ENCODE peak calls at places on chromosome 12, in five cellular contexts. K is uterus, E is GM12865, Q is epithelial cell of esophagus, T is lung. U is an unnamed sample.

GRCh38 chr12:75908961-75909699 is 122.4 kb downstream of the PHLDA1 start:
- DNase-seq in K (peak), T (peak), E (no peak), Q (peak), U (no peak)

GRCh38 chr12:131038961-131039360 is 85.3 kb downstream of the ADGRD1 start:
- DNase-seq in K (no peak), T (no peak), Q (no peak), E (no peak), U (no peak)

GRCh38 chr12:131442337-131442918 is 268.5 kb upstream of the SFSWAP start:
- DNase-seq in E (no peak), T (peak), K (no peak), Q (no peak), U (no peak)

GRCh38 chr12:130164931-130165330 is 2.7 kb downstream of the FZD10 start:
- DNase-seq in Q (no peak), K (no peak), E (no peak), T (no peak), U (no peak)

GRCh38 chr12:48175613-48176416 is 7.6 kb upstream of the CCDC184 start:
- DNase-seq in Q (no peak), E (no peak), K (no peak), T (no peak), U (no peak)

GRCh38 chr12:124939428-124940142 is 25.1 kb upstream of the UBC start:
- DNase-seq in K (peak), E (peak), Q (peak), T (peak), U (peak)

GRCh38 chr12:88998421-88998820 is 353.9 kb downstream of the DUSP6 start:
- DNase-seq in T (no peak), K (no peak), E (no peak), Q (peak), U (no peak)

GRCh38 chr12:20561886-20562285 is 133.2 kb upstream of the SLCO1C1 start:
- DNase-seq in Q (no peak), K (no peak), E (no peak), T (no peak), U (no peak)

GRCh38 chr12:3004655-3005565 is 45.7 kb downstream of the TEAD4 start:
- DNase-seq in T (no peak), Q (peak), K (no peak), E (no peak), U (no peak)
- TF ChIP-seq CTCF in T (no peak), Q (no peak), K (no peak), E (peak), U (peak)

GRCh38 chr12:120118710-120119097 is 2.2 kb upstream of the RAB35 start:
- DNase-seq in Q (peak), K (no peak), T (no peak), E (peak), U (no peak)
- TF ChIP-seq CTCF in Q (no peak), K (no peak), T (no peak), E (no peak), U (no peak)

GRCh38 chr12:110934093-110934852 is 13.9 kb upstream of the MYL2 start:
- DNase-seq in K (no peak), E (no peak), T (no peak), Q (peak), U (no peak)

GRCh38 chr12:110930348-110931314 is 10.3 kb upstream of the MYL2 start:
- DNase-seq in K (no peak), E (no peak), Q (no peak), T (no peak), U (no peak)

GRCh38 chr12:110933326-110933974 is 13.1 kb upstream of the MYL2 start:
- DNase-seq in E (no peak), Q (no peak), T (no peak), K (no peak), U (no peak)

GRCh38 chr12:110931315-110931728 is 10.9 kb upstream of the MYL2 start:
- DNase-seq in K (no peak), Q (no peak), E (no peak), T (no peak), U (no peak)

DNA sequence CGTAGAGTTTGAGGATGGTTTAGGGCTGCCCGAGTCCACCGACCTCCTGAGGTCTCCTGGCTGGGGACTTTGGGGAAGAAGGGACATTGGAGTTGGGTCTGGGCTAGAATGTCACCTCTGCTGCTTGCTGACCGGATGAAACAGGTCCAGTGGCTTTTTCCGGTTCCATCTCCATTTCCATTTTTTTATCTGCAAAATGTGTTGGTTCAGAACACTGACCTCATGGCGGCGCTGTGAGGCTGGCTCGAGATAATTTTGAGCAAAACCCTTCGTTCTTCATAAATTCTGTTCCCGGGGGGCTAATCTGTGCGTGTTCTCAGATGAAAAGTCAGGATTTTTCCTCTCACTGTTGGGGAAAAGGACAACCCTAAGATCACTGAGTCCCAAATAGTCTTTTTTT is 11.7 kb upstream of the MYL2 start:
- DNase-seq in Q (no peak), T (no peak), E (no peak), K (no peak), U (no peak)
- TF ChIP-seq CTCF in Q (peak), T (no peak), E (peak), K (no peak), U (peak)

GRCh38 chr12:43349863-43350262 is 202.1 kb downstream of the ADAMTS20 start:
- DNase-seq in T (no peak), Q (peak), E (no peak), K (no peak), U (no peak)
- TF ChIP-seq CTCF in T (no peak), Q (peak), E (no peak), K (no peak), U (no peak)

DNA sequence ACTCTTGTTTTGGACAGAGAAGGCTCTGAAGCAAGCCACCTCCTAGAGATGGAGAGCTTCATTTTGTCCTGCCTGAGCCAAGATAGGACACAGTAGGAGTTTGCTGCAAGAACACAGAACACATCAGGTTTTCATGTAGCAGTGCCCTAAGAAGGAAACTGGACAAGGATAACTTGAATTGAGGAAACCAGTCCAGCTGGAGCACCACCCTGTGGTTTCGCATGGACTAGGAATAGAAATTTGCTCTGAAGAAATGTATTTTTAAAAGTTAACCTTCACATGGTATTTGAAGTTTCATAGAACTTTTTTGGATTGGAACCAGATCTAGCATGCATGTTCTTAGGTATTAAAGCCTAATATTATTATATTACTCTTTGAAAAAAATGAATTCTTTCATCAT is 68.8 kb downstream of the RERG start:
- DNase-seq in E (no peak), Q (peak), K (no peak), T (no peak), U (no peak)
- TF ChIP-seq CTCF in E (no peak), Q (peak), K (peak), T (no peak), U (peak)

GRCh38 chr12:22474970-22475720 is 69.2 kb downstream of the C2CD5 start:
- DNase-seq in Q (no peak), E (no peak), T (no peak), K (no peak), U (no peak)
- TF ChIP-seq CTCF in Q (no peak), E (no peak), T (no peak), K (no peak), U (no peak)

GRCh38 chr12:68871396-68871795 is 61.6 kb downstream of the CPM start:
- DNase-seq in Q (no peak), E (no peak), T (no peak), K (no peak), U (no peak)

GRCh38 chr12:68873316-68873715 is 59.7 kb downstream of the CPM start:
- DNase-seq in T (no peak), E (no peak), Q (no peak), K (no peak), U (no peak)

GRCh38 chr12:68870011-68870410 is 62.0 kb downstream of the MDM2 start:
- DNase-seq in E (no peak), K (no peak), T (no peak), Q (no peak), U (no peak)

GRCh38 chr12:68870443-68870842 is 62.5 kb downstream of the MDM2 start:
- DNase-seq in E (no peak), Q (no peak), K (no peak), T (no peak), U (no peak)

GRCh38 chr12:68871899-68872298 is 61.1 kb downstream of the CPM start:
- DNase-seq in E (peak), K (no peak), T (no peak), Q (peak), U (no peak)
- TF ChIP-seq CTCF in E (peak), K (no peak), T (no peak), Q (peak), U (peak)

GRCh38 chr12:118714051-118714460 is 267.3 kb upstream of the SRRM4 start:
- DNase-seq in K (no peak), E (peak), T (no peak), Q (no peak), U (peak)
- TF ChIP-seq CTCF in K (no peak), E (peak), T (no peak), Q (peak), U (peak)

U was measured in progenitor cell of endocrine pancreas.